ENCODE peak calls at places on chromosome 6, in seven cellular contexts. F is upper lobe of left lung; V is CD8-positive, alpha-beta T cell; I is PC-3; K is A549; O is choroid plexus epithelial cell; Q is heart right ventricle. L is an unnamed sample.

GRCh38 chr6:33746036-33746600 is 587 bp downstream of the IP6K3 start:
- DNase-seq in F (no peak), Q (peak; percentile 65), O (peak; percentile 76), V (no peak), K (no peak), I (no peak), L (no peak)

GRCh38 chr6:28896505-28897392 is 27.0 kb downstream of the TRIM27 start:
- DNase-seq in I (peak; percentile 69), F (peak; percentile 58), O (peak; percentile 71), K (peak; percentile 74), V (peak; percentile 32), Q (peak; percentile 55), L (peak; percentile 50)

GRCh38 chr6:135162678-135163439 is 18.2 kb upstream of the MYB start:
- DNase-seq in F (no peak), I (peak; percentile 55), V (peak; percentile 24), Q (no peak), O (peak; percentile 47), K (peak; percentile 65), L (peak; percentile 22)

GRCh38 chr6:147170269-147170668 is 33.9 kb upstream of the STXBP5 start:
- DNase-seq in K (no peak), Q (no peak), O (peak; percentile 90), I (peak; percentile 63), V (no peak), F (no peak), L (peak; percentile 96)

GRCh38 chr6:143098054-143098673 is 37.5 kb downstream of the AIG1 start:
- DNase-seq in K (no peak), V (no peak), Q (no peak), F (no peak), I (no peak), O (no peak), L (no peak)

GRCh38 chr6:5994999-5995698 is 11.6 kb downstream of the NRN1 start:
- DNase-seq in Q (no peak), K (no peak), I (no peak), V (no peak), F (no peak), O (no peak), L (no peak)

GRCh38 chr6:25612666-25613065 is 39.3 kb upstream of the SCGN start:
- DNase-seq in F (no peak), I (no peak), K (no peak), V (no peak), O (no peak), Q (no peak), L (no peak)

GRCh38 chr6:41228616-41229015 is 467 bp downstream of the TREML4 start:
- DNase-seq in F (peak; percentile 58), V (no peak), Q (no peak), O (peak; percentile 4), K (peak; percentile 37), I (no peak), L (peak; percentile 14)

GRCh38 chr6:146194434-146194833 is 165.6 kb downstream of the GRM1 start:
- DNase-seq in I (no peak), F (no peak), O (no peak), K (no peak), V (no peak), Q (no peak), L (no peak)

DNA sequence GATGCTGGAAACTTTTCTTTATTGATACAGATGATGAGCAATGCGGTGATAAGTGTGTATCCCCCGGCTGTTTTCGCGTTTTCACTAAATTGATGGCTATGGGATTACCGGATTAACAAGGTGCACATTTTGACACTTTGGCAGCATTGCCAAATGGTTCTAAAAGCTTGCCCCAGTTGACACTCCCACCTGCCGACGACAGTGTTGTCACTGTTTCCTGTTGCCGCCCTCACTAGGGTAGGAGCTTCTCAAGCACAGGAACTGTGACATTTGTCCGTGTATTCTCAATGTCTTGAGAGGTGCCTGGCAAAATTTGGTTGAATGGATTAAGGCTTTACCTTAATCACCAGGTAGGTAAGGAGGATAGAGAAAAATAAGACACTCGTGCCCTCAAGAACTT is 9.8 kb upstream of the MAPK13 start:
- DNase-seq in F (peak; percentile 72), O (no peak), V (peak; percentile 70), K (no peak), Q (no peak), I (no peak), L (no peak)
- H3K4me3 ChIP-seq in F (no peak overlapping the region), O (no peak overlapping the region), V (peak overlapping the region; percentile 46), K (no peak overlapping the region), Q (no peak overlapping the region), I (peak overlapping the region; percentile 39), L (no peak overlapping the region)

GRCh38 chr6:165929607-165930006 is 238.0 kb downstream of the TBXT start:
- DNase-seq in V (no peak), I (no peak), Q (no peak), O (no peak), K (no peak), F (no peak), L (no peak)
- TF ChIP-seq CTCF in V (no peak), I (no peak), Q (no peak), O (no peak), K (no peak), F (no peak), L (no peak)

GRCh38 chr6:89409461-89410035 is 2.5 kb downstream of the RRAGD start:
- DNase-seq in I (no peak), K (no peak), Q (peak; percentile 22), V (no peak), O (no peak), F (no peak), L (no peak)
- H3K4me3 ChIP-seq in I (no peak overlapping the region), K (no peak overlapping the region), Q (peak overlapping the region; percentile 86), V (no peak overlapping the region), O (no peak overlapping the region), F (no peak overlapping the region), L (no peak overlapping the region)

DNA sequence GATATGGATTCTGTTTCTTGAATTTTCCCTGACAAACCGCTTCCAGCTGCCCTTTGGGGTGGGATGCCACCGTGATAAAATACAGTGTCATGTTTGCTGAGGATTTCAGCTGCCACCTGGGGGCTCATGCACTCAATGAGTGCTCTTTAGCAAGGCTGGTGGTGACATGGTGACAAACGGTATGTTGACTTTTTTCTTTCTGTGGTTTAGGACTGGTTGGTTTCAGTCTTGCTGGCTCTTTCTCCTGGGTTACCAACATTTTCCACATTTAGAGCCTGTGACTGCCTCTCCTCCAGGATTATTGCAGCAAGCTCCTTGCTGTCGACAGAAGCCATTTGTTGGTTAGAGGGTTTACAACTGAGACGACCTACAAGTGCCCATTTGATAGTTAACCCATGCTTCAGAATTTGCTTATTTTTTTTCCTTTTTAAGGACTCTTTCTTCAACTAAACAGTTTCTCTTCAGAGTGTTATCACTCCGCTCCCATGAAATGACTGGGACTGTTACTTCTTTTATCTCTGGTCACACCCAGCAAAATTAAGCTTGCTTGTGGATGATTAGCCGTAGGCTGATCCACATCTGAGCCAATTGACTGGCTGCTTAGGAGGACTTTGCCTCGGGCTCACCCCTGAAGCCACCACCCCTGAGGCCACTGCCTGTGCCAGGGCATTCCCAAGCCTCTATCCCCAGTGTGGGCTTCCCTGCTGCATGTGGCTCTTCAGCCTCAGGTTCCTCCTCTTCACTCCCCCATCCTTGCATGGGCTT is 48.4 kb upstream of the CDYL start:
- DNase-seq in Q (no peak), K (peak; percentile 6), F (no peak), V (no peak), O (no peak), I (peak; percentile 28), L (no peak)
- TF ChIP-seq CTCF in Q (no peak), K (no peak), F (no peak), V (no peak), O (no peak), I (peak; percentile 16), L (no peak)

DNA sequence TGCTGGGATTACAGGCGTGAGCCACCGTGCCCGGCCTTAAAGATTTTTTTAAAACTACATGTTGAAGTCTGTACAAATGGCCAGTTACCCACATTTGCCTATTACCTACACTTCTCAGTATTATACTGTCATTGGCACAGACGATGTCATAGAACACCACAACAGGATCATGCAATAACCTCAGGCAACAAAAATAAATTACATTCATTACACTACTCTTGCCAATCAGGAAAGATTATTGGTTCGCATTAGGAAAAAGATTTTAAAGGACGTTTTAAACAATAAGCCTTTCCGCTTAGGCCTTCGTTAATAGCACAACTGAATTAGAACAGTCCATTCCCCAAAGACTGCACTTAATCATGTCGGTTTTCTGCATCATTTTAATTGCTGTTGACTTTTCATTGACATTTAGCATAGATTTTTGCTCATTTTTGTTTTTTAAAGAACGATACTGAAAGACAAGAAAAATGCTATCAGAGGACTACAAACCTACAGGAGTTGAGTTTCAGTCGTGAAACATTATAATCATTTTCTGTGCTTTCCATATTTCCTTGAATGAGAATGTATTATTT is 900 bp upstream of the SENP6 start:
- DNase-seq in O (no peak), K (no peak), F (no peak), Q (no peak), V (no peak), I (no peak), L (peak; percentile 23)
- H3K4me3 ChIP-seq in O (no peak overlapping the region), K (peak overlapping the region; percentile 78), F (no peak overlapping the region), Q (peak overlapping the region; percentile 88), V (peak overlapping the region; percentile 9), I (peak overlapping the region; percentile 90), L (peak overlapping the region; percentile 3)

L was measured in fibroblast of the aortic adventitia.